ENCODE peak calls at places on chromosomes 6 and 20, in four cellular contexts. A is transverse colon, F is HFF-Myc, J is endodermal cell. M is an unnamed sample.

GRCh38 chr6:145733207-145733606 is 2.1 kb downstream of the EPM2A start:
- DNase-seq in A (no peak), F (no peak), J (no peak), M (no peak)

GRCh38 chr6:87807423-87807978 is 105.5 kb upstream of the AKIRIN2 start:
- DNase-seq in A (no peak), F (no peak), J (no peak), M (no peak)

GRCh38 chr20:1810926-1811620 is 84.1 kb upstream of the SIRPA start:
- DNase-seq in A (no peak), F (peak; percentile 36), J (peak; percentile 49), M (no peak)

GRCh38 chr6:94511502-94512088 is 1065.7 kb upstream of the MANEA start:
- DNase-seq in A (no peak), F (no peak), J (no peak), M (no peak)

GRCh38 chr20:61785567-61785816 is 280.2 kb downstream of the TAF4 start:
- DNase-seq in A (no peak), F (no peak), J (no peak), M (no peak)

GRCh38 chr20:8489094-8489883 is 357.2 kb downstream of the PLCB1 start:
- DNase-seq in A (no peak), F (no peak), J (no peak), M (no peak)

GRCh38 chr6:16651871-16652270 is 109.4 kb downstream of the ATXN1 start:
- DNase-seq in A (no peak), F (no peak), J (no peak), M (no peak)

GRCh38 chr6:127532991-127533390 is 13.9 kb upstream of the MTCL3 start:
- DNase-seq in A (no peak), F (no peak), J (no peak), M (no peak)

GRCh38 chr6:155030148-155030720 is 35.1 kb downstream of the TIAM2 start:
- DNase-seq in A (no peak), F (no peak), J (no peak), M (no peak)

GRCh38 chr6:135905604-135906300 is 54.3 kb downstream of the PDE7B start:
- DNase-seq in A (no peak), F (no peak), J (no peak), M (no peak)

GRCh38 chr6:139732451-139732850 is 358.0 kb upstream of the CITED2 start:
- DNase-seq in A (peak; percentile 28), F (no peak), J (no peak), M (peak; percentile 33)

GRCh38 chr20:47456952-47457724 is 44.5 kb upstream of the NCOA3 start:
- DNase-seq in A (no peak), F (no peak), J (no peak), M (no peak)

GRCh38 chr20:47703748-47704147 is 81.5 kb downstream of the SULF2 start:
- DNase-seq in A (no peak), F (no peak), J (no peak), M (no peak)

GRCh38 chr6:42988486-42989020 is 4.2 kb downstream of the PPP2R5D start:
- DNase-seq in A (no peak), F (no peak), J (no peak), M (no peak)

GRCh38 chr6:168394606-168395005 is 46.4 kb upstream of the SMOC2 start:
- DNase-seq in A (no peak), F (no peak), J (no peak), M (no peak)

GRCh38 chr6:56708810-56709597 is 66.3 kb upstream of the DST start:
- DNase-seq in A (no peak), F (no peak), J (no peak), M (no peak)

GRCh38 chr20:35055445-35056276 is 36.9 kb downstream of the TRPC4AP start:
- DNase-seq in A (no peak), F (no peak), J (no peak), M (no peak)

GRCh38 chr6:25342784-25343183 is 63.6 kb downstream of the CARMIL1 start:
- DNase-seq in A (no peak), F (no peak), J (no peak), M (no peak)

GRCh38 chr6:151948007-151948745 is 140.7 kb downstream of the ESR1 start:
- DNase-seq in A (no peak), F (no peak), J (no peak), M (no peak)

GRCh38 chr6:80528115-80528514 is 421.6 kb downstream of the BCKDHB start:
- DNase-seq in A (no peak), F (peak; percentile 65), J (no peak), M (no peak)

GRCh38 chr6:56246941-56247653 is at the start of gene COL21A1:
- DNase-seq in A (peak; percentile 17), F (no peak), J (peak; percentile 96), M (no peak)

GRCh38 chr6:48825501-48826317 is 637.3 kb downstream of the MMUT start:
- DNase-seq in A (no peak), F (no peak), J (no peak), M (no peak)

GRCh38 chr20:63041776-63042175 is 35.0 kb upstream of the BHLHE23 start:
- DNase-seq in A (no peak), F (no peak), J (no peak), M (no peak)

GRCh38 chr6:27188206-27188884 is 59.2 kb upstream of the PRSS16 start:
- DNase-seq in A (peak; percentile 70), F (peak; percentile 50), J (peak; percentile 88), M (no peak)

GRCh38 chr6:147709396-147710272 is 201.1 kb downstream of the SAMD5 start:
- DNase-seq in A (no peak), F (no peak), J (no peak), M (no peak)

GRCh38 chr6:166849762-166850181 is 106.6 kb downstream of the RNASET2 start:
- DNase-seq in A (no peak), F (no peak), J (no peak), M (no peak)
- TF ChIP-seq CTCF in A (no peak), F (no peak), J (no peak), M (no peak)

GRCh38 chr6:29014729-29015608 is 9.9 kb upstream of the ZNF311 start:
- DNase-seq in A (no peak), F (no peak), J (no peak), M (no peak)

GRCh38 chr6:29005183-29005885 is at the start of gene ZNF311:
- DNase-seq in A (peak; percentile 60), F (no peak), J (no peak), M (no peak)

GRCh38 chr6:29011276-29011734 is 6.2 kb upstream of the ZNF311 start:
- DNase-seq in A (peak; percentile 19), F (no peak), J (peak; percentile 85), M (no peak)

GRCh38 chr6:29008089-29008488 is 3.0 kb upstream of the ZNF311 start:
- DNase-seq in A (no peak), F (no peak), J (no peak), M (no peak)

GRCh38 chr6:29009358-29009757 is 4.2 kb upstream of the ZNF311 start:
- DNase-seq in A (no peak), F (no peak), J (no peak), M (no peak)
- TF ChIP-seq CTCF in A (no peak), F (no peak), J (no peak), M (no peak)

GRCh38 chr6:34908194-34908593 is 19.1 kb downstream of the ANKS1A start:
- DNase-seq in A (no peak), F (no peak), J (no peak), M (no peak)
- TF ChIP-seq CTCF in A (no peak), F (no peak), J (peak; percentile 28), M (no peak)

GRCh38 chr20:42046686-42047085 is 428.5 kb upstream of the CHD6 start:
- DNase-seq in A (no peak), F (no peak), J (peak; percentile 7), M (no peak)
- TF ChIP-seq CTCF in A (no peak), F (no peak), J (no peak), M (no peak)

GRCh38 chr20:49561256-49561655 is 6.7 kb downstream of the PTGIS start:
- DNase-seq in A (peak; percentile 1), F (no peak), J (peak; percentile 48), M (no peak)
- TF ChIP-seq CTCF in A (no peak), F (no peak), J (no peak), M (no peak)

GRCh38 chr20:39878809-39879208 is 810.2 kb downstream of the MAFB start:
- DNase-seq in A (no peak), F (no peak), J (no peak), M (no peak)
- TF ChIP-seq CTCF in A (no peak), F (no peak), J (no peak), M (no peak)

DNA sequence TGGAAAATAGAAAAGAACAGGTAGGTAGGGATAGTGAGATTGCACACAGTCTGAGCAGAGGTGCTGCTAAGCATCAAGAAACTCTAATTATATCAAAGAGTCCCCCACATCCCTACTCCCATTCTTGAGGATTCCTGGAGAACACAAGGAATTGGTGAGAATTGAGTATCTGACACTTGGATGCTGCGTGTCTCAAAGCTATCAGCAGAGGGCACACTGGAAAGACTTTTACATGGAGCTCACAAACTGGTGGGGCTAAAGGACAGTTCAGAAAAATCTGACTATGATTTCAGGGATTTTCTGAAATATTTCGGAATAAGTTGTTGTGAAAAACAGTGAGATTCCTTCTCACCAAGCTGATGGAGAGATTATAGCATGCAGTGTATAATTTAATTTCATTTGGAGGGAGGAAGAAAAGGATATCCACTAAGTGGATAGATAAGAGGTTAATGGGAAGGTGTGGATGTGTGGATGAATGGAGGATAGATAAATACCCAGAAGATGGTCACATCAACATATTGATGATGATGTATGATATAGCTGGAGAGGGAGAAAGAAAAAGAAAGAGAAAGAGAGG is 215.4 kb upstream of the DEFB112 start:
- DNase-seq in A (no peak), F (no peak), J (peak; percentile 66), M (no peak)
- TF ChIP-seq CTCF in A (no peak), F (peak; percentile 5), J (peak; percentile 81), M (peak; percentile 56)

M was measured in LNCaP clone FGC.